ENCODE peak calls at places on chromosomes 1 and 21, in five cellular contexts. H is AG09319, R is AG09309, Z is progenitor cell of endocrine pancreas, P is nephron progenitor cell. Y is an unnamed sample.

GRCh38 chr1:31577515-31578191 is 1.3 kb downstream of the TINAGL1 start:
- DNase-seq in H (no peak), Z (no peak), R (no peak), P (no peak), Y (peak; percentile 62)

GRCh38 chr1:168786476-168787330 is 57.7 kb upstream of the DPT start:
- DNase-seq in H (no peak), Z (no peak), R (no peak), P (no peak), Y (no peak)

GRCh38 chr1:13996334-13996733 is 296.3 kb downstream of the PRDM2 start:
- DNase-seq in R (no peak), Z (no peak), H (no peak), P (no peak), Y (no peak)

GRCh38 chr1:221117548-221117951 is 238.3 kb downstream of the HLX start:
- DNase-seq in R (peak; percentile 69), P (no peak), H (peak; percentile 45), Z (no peak), Y (no peak)

GRCh38 chr1:199512037-199512710 is 515.3 kb upstream of the NR5A2 start:
- DNase-seq in R (no peak), P (peak; percentile 29), Z (no peak), H (no peak), Y (no peak)

GRCh38 chr1:207823880-207824566 is 72.2 kb downstream of the CD46 start:
- DNase-seq in P (peak; percentile 31), H (peak; percentile 96), R (peak; percentile 99), Z (peak; percentile 23), Y (no peak)

GRCh38 chr1:160325252-160325651 is 17.8 kb downstream of the COPA start:
- DNase-seq in R (no peak), Z (no peak), H (no peak), P (no peak), Y (no peak)

GRCh38 chr1:208524376-208524775 is 280.2 kb upstream of the PLXNA2 start:
- DNase-seq in P (no peak), R (no peak), Z (no peak), H (no peak), Y (no peak)

GRCh38 chr1:76583875-76584477 is 283.3 kb upstream of the ST6GALNAC5 start:
- DNase-seq in Z (no peak), H (no peak), P (no peak), R (no peak), Y (no peak)

GRCh38 chr1:164707868-164708331 is 148.9 kb downstream of the PBX1 start:
- DNase-seq in H (peak; percentile 60), P (no peak), Z (no peak), R (peak; percentile 78), Y (no peak)

GRCh38 chr1:180610556-180611015 is 21.2 kb upstream of the XPR1 start:
- DNase-seq in P (no peak), Z (no peak), R (no peak), H (no peak), Y (no peak)

GRCh38 chr1:233665575-233666270 is 51.8 kb downstream of the KCNK1 start:
- DNase-seq in R (no peak), H (no peak), Z (no peak), P (no peak), Y (no peak)

GRCh38 chr1:167805041-167805556 is 83.3 kb downstream of the MPZL1 start:
- DNase-seq in P (no peak), H (no peak), R (no peak), Z (no peak), Y (no peak)

GRCh38 chr1:161954050-161954449 is 69.6 kb downstream of the OLFML2B start:
- DNase-seq in Z (no peak), H (no peak), P (no peak), R (no peak), Y (no peak)

GRCh38 chr1:151813271-151813977 is 8.2 kb upstream of the LINGO4 start:
- DNase-seq in Z (no peak), H (no peak), P (no peak), R (no peak), Y (no peak)

GRCh38 chr1:89587728-89588127 is 45.2 kb upstream of the LRRC8C start:
- DNase-seq in H (no peak), P (no peak), Z (no peak), R (no peak), Y (no peak)

GRCh38 chr21:26506951-26507350 is 66.1 kb downstream of the CYYR1 start:
- DNase-seq in H (no peak), R (peak; percentile 38), Z (no peak), P (no peak), Y (no peak)

GRCh38 chr1:231216515-231216914 is 24.5 kb upstream of the GNPAT start:
- DNase-seq in H (no peak), Z (no peak), P (peak; percentile 19), R (no peak), Y (no peak)

GRCh38 chr1:40381268-40382109 is 8.0 kb downstream of the SMAP2 start:
- DNase-seq in Z (no peak), P (no peak), H (no peak), R (no peak), Y (no peak)

GRCh38 chr1:243495442-243496172 is 239.8 kb downstream of the SDCCAG8 start:
- DNase-seq in R (no peak), P (no peak), Z (no peak), H (no peak), Y (no peak)

GRCh38 chr21:15182731-15183130 is 117.9 kb upstream of the NRIP1 start:
- DNase-seq in R (no peak), H (no peak), P (no peak), Z (no peak), Y (no peak)

GRCh38 chr1:76145332-76145731 is 70.8 kb downstream of the ST6GALNAC3 start:
- DNase-seq in H (no peak), Z (no peak), P (no peak), R (no peak), Y (no peak)

GRCh38 chr1:193111641-193112090 is 6.5 kb upstream of the GLRX2 start:
- DNase-seq in Z (no peak), R (peak; percentile 56), H (peak; percentile 53), P (peak; percentile 22), Y (no peak)

GRCh38 chr1:55484173-55484572 is 269.0 kb upstream of the USP24 start:
- DNase-seq in P (no peak), H (no peak), R (no peak), Z (no peak), Y (no peak)

GRCh38 chr1:110200666-110201065 is 9.4 kb upstream of the KCNC4 start:
- DNase-seq in Z (no peak), H (no peak), R (no peak), P (no peak), Y (no peak)

GRCh38 chr1:24928631-24929090 is 1.4 kb downstream of the RUNX3 start:
- DNase-seq in P (peak; percentile 50), H (no peak), Z (no peak), R (no peak), Y (no peak)

GRCh38 chr1:103516283-103516682 is 9.2 kb upstream of the RNPC3 start:
- DNase-seq in H (no peak), R (no peak), P (no peak), Z (no peak), Y (no peak)
- TF ChIP-seq CTCF in H (no peak), R (no peak), P (no peak), Z (no peak), Y (no peak)

DNA sequence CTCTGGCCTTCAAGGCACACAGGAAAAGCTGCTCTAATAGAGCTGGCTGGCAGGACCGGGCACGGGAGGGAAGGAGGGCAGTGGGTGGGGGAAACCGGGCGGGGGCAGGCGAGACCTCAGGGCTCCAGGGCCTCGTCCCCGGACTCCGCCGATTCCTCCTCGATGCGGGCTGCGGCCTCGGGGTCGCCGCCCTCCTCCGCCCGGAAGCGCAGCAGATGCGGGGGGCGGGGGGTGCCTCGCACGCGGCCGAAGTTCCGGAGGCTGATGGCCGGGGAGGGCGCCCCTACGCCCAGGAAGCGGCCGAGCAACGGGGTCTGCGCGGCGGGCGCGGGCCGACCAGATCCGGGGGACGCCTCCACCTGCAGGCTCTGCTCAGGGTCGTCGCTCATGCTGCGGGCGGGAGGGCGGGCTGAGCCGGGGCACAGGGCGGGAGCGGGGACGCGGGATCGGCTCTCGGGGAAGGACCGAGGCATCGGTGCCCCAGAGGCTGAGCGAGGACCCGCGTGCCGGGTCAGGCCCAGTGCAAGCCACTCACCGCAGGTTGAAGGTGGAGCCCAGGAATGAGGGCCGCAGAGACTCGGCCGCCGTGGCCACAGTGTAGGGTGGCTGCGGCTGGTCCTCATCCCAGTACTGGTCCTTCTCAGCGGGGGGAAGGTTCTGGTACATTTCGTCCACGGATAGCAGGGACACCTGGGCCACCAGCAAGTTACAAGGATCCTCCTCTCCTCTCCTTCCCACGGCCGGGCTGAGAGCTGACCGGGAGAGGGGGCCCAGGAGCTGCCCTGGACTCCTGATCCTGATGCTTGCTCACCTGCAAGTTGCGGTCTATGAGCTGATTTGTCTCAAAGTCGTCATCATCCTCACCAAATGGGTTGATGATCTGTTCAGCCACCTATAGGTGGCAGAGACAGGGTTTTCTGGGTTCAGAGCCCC is 3.6 kb downstream of the BEST4 start:
- DNase-seq in H (no peak), P (peak; percentile 70), Z (peak; percentile 36), R (no peak), Y (no peak)
- TF ChIP-seq CTCF in H (no peak), P (no peak), Z (peak; percentile 21), R (peak; percentile 3), Y (peak; percentile 17)

DNA sequence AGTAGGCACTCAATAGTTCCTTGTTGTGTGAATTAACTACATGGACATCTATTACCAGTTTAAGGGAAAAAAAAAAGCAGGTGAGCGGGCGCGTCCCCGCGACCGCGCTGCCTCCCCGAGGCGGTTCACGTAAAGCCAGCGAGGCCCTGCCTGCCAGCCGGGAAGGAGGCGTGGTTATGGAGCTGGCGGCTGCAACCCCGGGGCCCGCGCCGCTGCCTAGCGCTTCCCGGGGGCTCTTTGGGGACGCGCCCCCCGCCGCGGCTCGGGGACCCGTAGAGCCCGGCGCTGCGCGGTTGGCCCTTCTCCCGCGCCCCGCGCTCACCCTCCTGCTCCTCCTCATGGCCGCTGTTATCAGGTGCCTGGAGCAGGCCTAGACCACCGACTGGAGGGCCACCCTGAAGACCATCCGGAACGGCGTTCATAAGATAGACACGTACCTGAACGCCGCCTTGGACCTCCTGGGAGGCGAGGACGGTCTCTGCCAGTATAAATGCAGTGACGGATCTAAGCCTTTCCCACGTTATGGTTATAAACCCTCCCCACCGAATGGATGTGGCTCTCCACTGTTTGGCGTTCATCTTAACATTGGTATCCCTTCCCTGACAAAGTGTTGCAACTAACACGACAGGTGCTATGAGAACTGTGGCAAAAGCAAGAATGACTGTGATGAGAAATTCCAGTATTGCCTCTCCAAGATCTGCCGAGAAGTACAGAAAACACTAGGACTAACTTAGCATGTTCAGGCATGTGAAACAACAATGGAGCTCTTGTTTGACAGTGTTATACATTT is 2.6 kb upstream of the CC2D1B start:
- DNase-seq in R (no peak), H (no peak), P (peak; percentile 77), Z (peak; percentile 64), Y (no peak)
- TF ChIP-seq CTCF in R (no peak), H (no peak), P (no peak), Z (peak; percentile 37), Y (peak; percentile 36)

DNA sequence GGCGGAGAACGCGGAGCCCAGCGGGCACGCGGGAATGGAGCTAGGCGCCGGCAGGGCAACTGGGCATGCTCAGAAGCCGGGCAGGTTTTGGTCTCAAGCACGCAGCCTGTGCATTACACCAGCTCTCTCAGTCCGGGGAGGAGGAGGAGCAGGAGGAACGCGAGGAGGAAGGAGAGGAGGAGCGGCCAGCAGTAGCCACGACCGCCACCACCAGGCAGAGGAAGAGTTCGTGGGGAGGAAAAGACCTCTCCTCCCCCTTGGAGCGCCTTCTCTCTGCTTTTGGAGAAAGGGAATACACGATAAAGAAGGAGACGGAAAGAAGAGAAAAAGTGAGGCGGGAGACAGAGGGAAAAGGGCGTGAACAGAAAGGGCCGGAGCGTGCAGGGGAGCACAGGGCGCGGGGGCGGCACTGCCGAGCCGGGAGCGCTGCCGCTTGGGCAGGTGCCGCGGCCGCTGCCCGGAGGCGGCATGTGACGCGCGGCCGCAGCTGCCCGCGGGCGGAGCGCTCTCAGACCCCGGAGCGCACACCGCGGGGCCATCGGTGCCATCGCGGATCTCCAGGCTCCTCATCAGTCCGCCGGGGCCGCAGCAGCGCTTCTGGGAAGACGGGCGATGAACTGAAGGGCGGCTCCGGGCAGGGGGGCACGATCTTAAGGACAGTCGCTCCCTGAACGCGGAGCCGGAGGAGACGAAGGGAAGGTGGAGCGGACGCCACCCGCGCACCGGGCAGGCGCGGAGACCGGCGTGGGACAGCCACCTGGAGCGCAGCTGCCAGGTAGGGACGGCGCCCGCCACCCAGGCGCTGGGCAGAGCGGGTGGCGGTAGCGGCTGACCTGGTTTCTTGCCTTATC is at the start of gene CHRM3:
- DNase-seq in P (peak; percentile 70), H (no peak), R (peak; percentile 46), Z (peak; percentile 54), Y (peak; percentile 75)
- TF ChIP-seq CTCF in P (no peak), H (no peak), R (peak; percentile 57), Z (peak; percentile 35), Y (peak; percentile 38)